ENCODE peak calls at places on chromosomes 7 and 10, in seven cellular contexts. One of them, this sample, is unnamed.

GRCh38 chr7:54860003-54860775 is 101.2 kb upstream of the SEC61G start:
- DNase-seq in HepG2: no peak
- DNase-seq in HCT116: no peak
- DNase-seq in SK-N-SH: no peak
- DNase-seq in K562: no peak
- DNase-seq in GM12878: no peak
- DNase-seq in H1: no peak
- DNase-seq in this sample: no peak

GRCh38 chr10:83954193-83954794 is 185.0 kb upstream of the GHITM start:
- DNase-seq in HCT116: no peak
- DNase-seq in SK-N-SH: no peak
- DNase-seq in HepG2: no peak
- DNase-seq in H1: no peak
- DNase-seq in GM12878: no peak
- DNase-seq in K562: no peak
- DNase-seq in this sample: peak

GRCh38 chr10:80443531-80443974 is 10.6 kb upstream of the TSPAN14 start:
- DNase-seq in HCT116: no peak
- DNase-seq in H1: no peak
- DNase-seq in K562: peak
- DNase-seq in SK-N-SH: peak
- DNase-seq in GM12878: no peak
- DNase-seq in HepG2: peak
- DNase-seq in this sample: peak

GRCh38 chr10:114252883-114253282 is 13.8 kb downstream of the VWA2 start:
- DNase-seq in HepG2: no peak
- DNase-seq in GM12878: no peak
- DNase-seq in HCT116: no peak
- DNase-seq in SK-N-SH: no peak
- DNase-seq in K562: no peak
- DNase-seq in H1: no peak
- DNase-seq in this sample: no peak

GRCh38 chr7:42763137-42763551 is 148.7 kb downstream of the C7orf25 start:
- DNase-seq in HepG2: no peak
- DNase-seq in GM12878: no peak
- DNase-seq in SK-N-SH: no peak
- DNase-seq in HCT116: no peak
- DNase-seq in H1: no peak
- DNase-seq in K562: no peak
- DNase-seq in this sample: peak

GRCh38 chr10:86446987-86447386 is 74.6 kb downstream of the WAPL start:
- DNase-seq in K562: no peak
- DNase-seq in HCT116: no peak
- DNase-seq in SK-N-SH: no peak
- DNase-seq in H1: no peak
- DNase-seq in GM12878: no peak
- DNase-seq in HepG2: no peak
- DNase-seq in this sample: no peak

GRCh38 chr7:50418086-50418515 is 32.0 kb downstream of the FIGNL1 start:
- DNase-seq in HCT116: peak
- DNase-seq in H1: peak
- DNase-seq in HepG2: peak
- DNase-seq in SK-N-SH: peak
- DNase-seq in GM12878: no peak
- DNase-seq in K562: peak
- DNase-seq in this sample: peak

GRCh38 chr7:35424869-35425495 is 171.1 kb upstream of the TBX20 start:
- DNase-seq in GM12878: no peak
- DNase-seq in SK-N-SH: peak
- DNase-seq in K562: peak
- DNase-seq in HepG2: peak
- DNase-seq in HCT116: peak
- DNase-seq in H1: no peak
- DNase-seq in this sample: peak

GRCh38 chr10:123507298-123507697 is 158.9 kb upstream of the GPR26 start:
- DNase-seq in HCT116: no peak
- DNase-seq in HepG2: no peak
- DNase-seq in H1: no peak
- DNase-seq in SK-N-SH: no peak
- DNase-seq in K562: no peak
- DNase-seq in GM12878: no peak
- DNase-seq in this sample: no peak

GRCh38 chr10:75654777-75655176 is 223.4 kb downstream of the LRMDA start:
- DNase-seq in H1: no peak
- DNase-seq in SK-N-SH: no peak
- DNase-seq in HepG2: no peak
- DNase-seq in K562: no peak
- DNase-seq in GM12878: no peak
- DNase-seq in HCT116: no peak
- DNase-seq in this sample: no peak

GRCh38 chr10:6173203-6173602 is 29.5 kb upstream of the PFKFB3 start:
- DNase-seq in HepG2: peak
- DNase-seq in SK-N-SH: no peak
- DNase-seq in GM12878: no peak
- DNase-seq in H1: no peak
- DNase-seq in HCT116: no peak
- DNase-seq in K562: no peak
- DNase-seq in this sample: peak

GRCh38 chr10:48608279-48608681 is 3.4 kb upstream of the ARHGAP22 start:
- DNase-seq in SK-N-SH: peak
- DNase-seq in H1: peak
- DNase-seq in HCT116: peak
- DNase-seq in GM12878: peak
- DNase-seq in K562: peak
- DNase-seq in HepG2: peak
- DNase-seq in this sample: peak

GRCh38 chr10:71631007-71631859 is 88.3 kb downstream of the C10orf105 start:
- DNase-seq in HepG2: no peak
- DNase-seq in H1: no peak
- DNase-seq in SK-N-SH: peak
- DNase-seq in GM12878: no peak
- DNase-seq in HCT116: no peak
- DNase-seq in K562: peak
- DNase-seq in this sample: no peak

GRCh38 chr7:73766556-73767229 is 3.4 kb downstream of the CLDN3 start:
- DNase-seq in SK-N-SH: no peak
- DNase-seq in GM12878: no peak
- DNase-seq in K562: no peak
- DNase-seq in H1: no peak
- DNase-seq in HepG2: no peak
- DNase-seq in HCT116: no peak
- DNase-seq in this sample: peak

GRCh38 chr7:23864984-23865383 is 155.0 kb downstream of the STK31 start:
- DNase-seq in SK-N-SH: no peak
- DNase-seq in GM12878: no peak
- DNase-seq in HCT116: no peak
- DNase-seq in H1: no peak
- DNase-seq in K562: no peak
- DNase-seq in HepG2: no peak
- DNase-seq in this sample: no peak

GRCh38 chr10:55820071-55820470 is 541.0 kb downstream of the ZWINT start:
- DNase-seq in SK-N-SH: no peak
- DNase-seq in HepG2: no peak
- DNase-seq in H1: peak
- DNase-seq in GM12878: no peak
- DNase-seq in HCT116: no peak
- DNase-seq in K562: no peak
- DNase-seq in this sample: no peak

GRCh38 chr7:101173752-101174244 is 6.3 kb downstream of the NAT16 start:
- DNase-seq in HepG2: no peak
- DNase-seq in SK-N-SH: peak
- DNase-seq in K562: peak
- DNase-seq in HCT116: peak
- DNase-seq in H1: no peak
- DNase-seq in GM12878: no peak
- DNase-seq in this sample: peak

GRCh38 chr7:31975546-31975945 is 94.7 kb downstream of the PDE1C start:
- DNase-seq in HCT116: no peak
- DNase-seq in SK-N-SH: no peak
- DNase-seq in GM12878: no peak
- DNase-seq in K562: no peak
- DNase-seq in HepG2: no peak
- DNase-seq in H1: no peak
- DNase-seq in this sample: no peak

GRCh38 chr7:51139796-51140195 is 176.8 kb downstream of the COBL start:
- DNase-seq in K562: no peak
- DNase-seq in GM12878: no peak
- DNase-seq in H1: no peak
- DNase-seq in HepG2: no peak
- DNase-seq in HCT116: no peak
- DNase-seq in SK-N-SH: no peak
- DNase-seq in this sample: no peak

GRCh38 chr10:29057712-29058426 is 231.0 kb upstream of the LYZL1 start:
- DNase-seq in HCT116: no peak
- DNase-seq in H1: no peak
- DNase-seq in K562: no peak
- DNase-seq in SK-N-SH: peak
- DNase-seq in HepG2: no peak
- DNase-seq in GM12878: no peak
- DNase-seq in this sample: no peak

GRCh38 chr10:11227103-11227502 is 209.4 kb downstream of the CELF2 start:
- DNase-seq in K562: no peak
- DNase-seq in HepG2: no peak
- DNase-seq in SK-N-SH: no peak
- DNase-seq in HCT116: no peak
- DNase-seq in H1: no peak
- DNase-seq in GM12878: no peak
- DNase-seq in this sample: no peak

GRCh38 chr7:73701357-73701995 is 18.0 kb downstream of the STX1A start:
- DNase-seq in HepG2: peak
- DNase-seq in SK-N-SH: peak
- DNase-seq in K562: peak
- DNase-seq in H1: peak
- DNase-seq in GM12878: no peak
- DNase-seq in HCT116: peak
- DNase-seq in this sample: peak

GRCh38 chr7:36686499-36686898 is 37.8 kb downstream of the AOAH start:
- DNase-seq in GM12878: no peak
- DNase-seq in HepG2: no peak
- DNase-seq in SK-N-SH: no peak
- DNase-seq in HCT116: peak
- DNase-seq in H1: no peak
- DNase-seq in K562: no peak
- DNase-seq in this sample: no peak

GRCh38 chr10:10010397-10010796 is 1007.3 kb upstream of the CELF2 start:
- DNase-seq in HCT116: no peak
- DNase-seq in HepG2: no peak
- DNase-seq in H1: no peak
- DNase-seq in GM12878: no peak
- DNase-seq in SK-N-SH: no peak
- DNase-seq in K562: no peak
- DNase-seq in this sample: no peak

GRCh38 chr7:129845972-129846327 is 106.8 kb downstream of the UBE2H start:
- DNase-seq in K562: no peak
- DNase-seq in GM12878: no peak
- DNase-seq in HCT116: peak
- DNase-seq in SK-N-SH: no peak
- DNase-seq in H1: no peak
- DNase-seq in HepG2: no peak
- DNase-seq in this sample: no peak
- TF ChIP-seq JUND in K562: no peak
- TF ChIP-seq JUND in GM12878: no peak
- TF ChIP-seq JUND in HCT116: peak
- TF ChIP-seq JUND in SK-N-SH: peak
- TF ChIP-seq JUND in H1: no peak
- TF ChIP-seq JUND in HepG2: no peak
- TF ChIP-seq JUND in this sample: no peak

DNA sequence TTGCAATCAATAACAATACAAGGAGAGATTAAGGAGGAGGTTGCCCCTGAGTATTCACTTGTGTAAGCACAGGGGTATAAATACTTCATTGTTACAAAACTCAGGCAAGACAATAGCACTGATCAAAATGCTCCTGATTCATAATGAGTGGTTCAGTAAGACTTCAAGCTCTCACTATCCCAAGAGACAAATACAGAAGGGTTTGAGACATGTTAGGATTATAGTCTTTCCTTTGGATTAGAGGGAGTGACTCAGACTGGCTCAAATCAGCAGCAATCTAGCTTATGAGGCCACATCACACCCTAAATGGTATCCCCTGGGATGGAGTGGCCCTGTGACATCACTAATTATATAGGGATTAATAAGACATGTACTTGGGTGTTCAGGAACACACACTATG is 167.2 kb upstream of the HGF start:
- DNase-seq in HCT116: no peak
- DNase-seq in K562: no peak
- DNase-seq in SK-N-SH: no peak
- DNase-seq in H1: no peak
- DNase-seq in GM12878: no peak
- DNase-seq in HepG2: no peak
- DNase-seq in this sample: no peak
- TF ChIP-seq JUND in HCT116: no peak
- TF ChIP-seq JUND in K562: no peak
- TF ChIP-seq JUND in SK-N-SH: no peak
- TF ChIP-seq JUND in H1: no peak
- TF ChIP-seq JUND in GM12878: no peak
- TF ChIP-seq JUND in HepG2: no peak
- TF ChIP-seq JUND in this sample: no peak

GRCh38 chr7:114431198-114431597 is 16.6 kb downstream of the FOXP2 start:
- DNase-seq in SK-N-SH: no peak
- DNase-seq in H1: no peak
- DNase-seq in HCT116: no peak
- DNase-seq in HepG2: no peak
- DNase-seq in GM12878: no peak
- DNase-seq in K562: no peak
- DNase-seq in this sample: no peak

GRCh38 chr7:114426824-114427223 is 12.2 kb downstream of the FOXP2 start:
- DNase-seq in H1: no peak
- DNase-seq in HepG2: no peak
- DNase-seq in GM12878: no peak
- DNase-seq in SK-N-SH: no peak
- DNase-seq in K562: no peak
- DNase-seq in HCT116: peak
- DNase-seq in this sample: peak

GRCh38 chr7:114428211-114428610 is 13.6 kb downstream of the FOXP2 start:
- DNase-seq in HepG2: no peak
- DNase-seq in K562: no peak
- DNase-seq in GM12878: no peak
- DNase-seq in H1: no peak
- DNase-seq in SK-N-SH: no peak
- DNase-seq in HCT116: no peak
- DNase-seq in this sample: no peak

DNA sequence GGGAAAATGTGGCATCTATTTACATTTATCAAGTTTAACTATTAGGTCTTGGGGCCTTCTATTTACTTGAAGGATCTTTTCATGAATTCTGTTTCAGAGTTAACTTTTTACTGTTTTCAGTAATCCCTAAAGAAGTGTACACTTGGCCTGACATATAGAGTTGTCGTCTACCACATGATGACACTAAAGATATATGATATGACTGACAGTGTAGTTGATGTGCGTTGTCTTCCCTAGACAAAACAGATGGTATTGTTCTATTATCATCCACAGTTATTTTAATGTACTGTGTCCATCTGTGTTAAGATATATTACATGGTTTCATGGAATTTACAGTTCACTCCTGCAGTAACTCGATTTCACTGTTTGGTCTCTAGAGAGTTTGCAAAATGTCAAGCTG is 18.0 kb downstream of the FOXP2 start:
- DNase-seq in H1: no peak
- DNase-seq in GM12878: no peak
- DNase-seq in SK-N-SH: no peak
- DNase-seq in K562: no peak
- DNase-seq in HCT116: no peak
- DNase-seq in HepG2: no peak
- DNase-seq in this sample: no peak
- TF ChIP-seq JUND in H1: no peak
- TF ChIP-seq JUND in GM12878: no peak
- TF ChIP-seq JUND in SK-N-SH: no peak
- TF ChIP-seq JUND in K562: no peak
- TF ChIP-seq JUND in HCT116: no peak
- TF ChIP-seq JUND in HepG2: no peak
- TF ChIP-seq JUND in this sample: no peak

GRCh38 chr7:2173184-2173827 is 59.4 kb downstream of the MAD1L1 start:
- DNase-seq in H1: no peak
- DNase-seq in GM12878: no peak
- DNase-seq in HCT116: no peak
- DNase-seq in SK-N-SH: peak
- DNase-seq in HepG2: no peak
- DNase-seq in K562: no peak
- DNase-seq in this sample: no peak
- TF ChIP-seq JUND in H1: no peak
- TF ChIP-seq JUND in GM12878: no peak
- TF ChIP-seq JUND in HCT116: no peak
- TF ChIP-seq JUND in SK-N-SH: no peak
- TF ChIP-seq JUND in HepG2: no peak
- TF ChIP-seq JUND in K562: no peak
- TF ChIP-seq JUND in this sample: no peak